ENCODE peak calls at places on chromosome 14, in nine cellular contexts. One of them, this sample, is unnamed.
A peak's percentile ranks its signal among the peaks of the same experiment; 100 is the strongest.

GRCh38 chr14:70281938-70282337 is 77.5 kb downstream of the COX16 start:
- DNase-seq in spleen: no peak
- DNase-seq in HEK293T: no peak
- DNase-seq in cardiac muscle cell: no peak
- DNase-seq in stimulated activated CD8-positive, alpha-beta memory T cell treated with anti-CD3 and anti-CD28 coated beads, Interleukin-12 subunit alpha, Interleukin-12 subunit beta, amount 100 ng/mL, for 4 hours: no peak
- DNase-seq in GM03348: no peak
- DNase-seq in activated naive CD8-positive, alpha-beta T cell treated with anti-CD3 and anti-CD28 coated beads for 36 hours: no peak
- DNase-seq in NCI-H187 treated with DMSO at 0.1 percent for 48 hours: peak; percentile 45
- DNase-seq in HT-29: no peak
- DNase-seq in this sample: no peak

GRCh38 chr14:75660238-75660629 is 442 bp downstream of the ERG28 start:
- DNase-seq in HEK293T: no peak
- DNase-seq in cardiac muscle cell: no peak
- DNase-seq in activated naive CD8-positive, alpha-beta T cell treated with anti-CD3 and anti-CD28 coated beads for 36 hours: no peak
- DNase-seq in GM03348: no peak
- DNase-seq in NCI-H187 treated with DMSO at 0.1 percent for 48 hours: no peak
- DNase-seq in spleen: no peak
- DNase-seq in HT-29: no peak
- DNase-seq in stimulated activated CD8-positive, alpha-beta memory T cell treated with anti-CD3 and anti-CD28 coated beads, Interleukin-12 subunit alpha, Interleukin-12 subunit beta, amount 100 ng/mL, for 4 hours: no peak
- DNase-seq in this sample: no peak

GRCh38 chr14:37595809-37596595 is 573 bp downstream of the TTC6 start:
- DNase-seq in stimulated activated CD8-positive, alpha-beta memory T cell treated with anti-CD3 and anti-CD28 coated beads, Interleukin-12 subunit alpha, Interleukin-12 subunit beta, amount 100 ng/mL, for 4 hours: peak; percentile 19
- DNase-seq in GM03348: no peak
- DNase-seq in cardiac muscle cell: no peak
- DNase-seq in NCI-H187 treated with DMSO at 0.1 percent for 48 hours: peak; percentile 93
- DNase-seq in HEK293T: peak; percentile 36
- DNase-seq in activated naive CD8-positive, alpha-beta T cell treated with anti-CD3 and anti-CD28 coated beads for 36 hours: peak; percentile 82
- DNase-seq in HT-29: peak; percentile 87
- DNase-seq in spleen: no peak
- DNase-seq in this sample: no peak

GRCh38 chr14:67137744-67138371 is 51.4 kb upstream of the GARIN2 start:
- DNase-seq in NCI-H187 treated with DMSO at 0.1 percent for 48 hours: no peak
- DNase-seq in GM03348: peak; percentile 52
- DNase-seq in cardiac muscle cell: no peak
- DNase-seq in HT-29: no peak
- DNase-seq in stimulated activated CD8-positive, alpha-beta memory T cell treated with anti-CD3 and anti-CD28 coated beads, Interleukin-12 subunit alpha, Interleukin-12 subunit beta, amount 100 ng/mL, for 4 hours: no peak
- DNase-seq in spleen: no peak
- DNase-seq in activated naive CD8-positive, alpha-beta T cell treated with anti-CD3 and anti-CD28 coated beads for 36 hours: no peak
- DNase-seq in HEK293T: no peak
- DNase-seq in this sample: no peak

GRCh38 chr14:100159107-100159864 is at the start of gene DEGS2:
- DNase-seq in cardiac muscle cell: peak; percentile 54
- DNase-seq in NCI-H187 treated with DMSO at 0.1 percent for 48 hours: peak; percentile 14
- DNase-seq in HT-29: peak; percentile 59
- DNase-seq in GM03348: peak; percentile 40
- DNase-seq in HEK293T: peak; percentile 53
- DNase-seq in spleen: peak; percentile 89
- DNase-seq in stimulated activated CD8-positive, alpha-beta memory T cell treated with anti-CD3 and anti-CD28 coated beads, Interleukin-12 subunit alpha, Interleukin-12 subunit beta, amount 100 ng/mL, for 4 hours: peak; percentile 42
- DNase-seq in activated naive CD8-positive, alpha-beta T cell treated with anti-CD3 and anti-CD28 coated beads for 36 hours: peak; percentile 61
- DNase-seq in this sample: no peak

GRCh38 chr14:90788031-90788430 is 28.2 kb downstream of the TTC7B start:
- DNase-seq in activated naive CD8-positive, alpha-beta T cell treated with anti-CD3 and anti-CD28 coated beads for 36 hours: no peak
- DNase-seq in GM03348: no peak
- DNase-seq in HT-29: no peak
- DNase-seq in stimulated activated CD8-positive, alpha-beta memory T cell treated with anti-CD3 and anti-CD28 coated beads, Interleukin-12 subunit alpha, Interleukin-12 subunit beta, amount 100 ng/mL, for 4 hours: no peak
- DNase-seq in cardiac muscle cell: no peak
- DNase-seq in HEK293T: no peak
- DNase-seq in spleen: peak; percentile 59
- DNase-seq in NCI-H187 treated with DMSO at 0.1 percent for 48 hours: no peak
- DNase-seq in this sample: no peak

GRCh38 chr14:81430284-81430683 is 30.2 kb upstream of the STON2 start:
- DNase-seq in spleen: no peak
- DNase-seq in HEK293T: no peak
- DNase-seq in NCI-H187 treated with DMSO at 0.1 percent for 48 hours: no peak
- DNase-seq in stimulated activated CD8-positive, alpha-beta memory T cell treated with anti-CD3 and anti-CD28 coated beads, Interleukin-12 subunit alpha, Interleukin-12 subunit beta, amount 100 ng/mL, for 4 hours: no peak
- DNase-seq in cardiac muscle cell: no peak
- DNase-seq in activated naive CD8-positive, alpha-beta T cell treated with anti-CD3 and anti-CD28 coated beads for 36 hours: no peak
- DNase-seq in HT-29: no peak
- DNase-seq in GM03348: no peak
- DNase-seq in this sample: no peak

GRCh38 chr14:90555126-90556049 is 158.6 kb downstream of the CALM1 start:
- DNase-seq in HEK293T: no peak
- DNase-seq in GM03348: no peak
- DNase-seq in cardiac muscle cell: no peak
- DNase-seq in spleen: peak; percentile 59
- DNase-seq in stimulated activated CD8-positive, alpha-beta memory T cell treated with anti-CD3 and anti-CD28 coated beads, Interleukin-12 subunit alpha, Interleukin-12 subunit beta, amount 100 ng/mL, for 4 hours: no peak
- DNase-seq in NCI-H187 treated with DMSO at 0.1 percent for 48 hours: no peak
- DNase-seq in HT-29: no peak
- DNase-seq in activated naive CD8-positive, alpha-beta T cell treated with anti-CD3 and anti-CD28 coated beads for 36 hours: no peak
- DNase-seq in this sample: no peak

GRCh38 chr14:87014854-87015253 is 978.1 kb downstream of the GALC start:
- DNase-seq in GM03348: no peak
- DNase-seq in stimulated activated CD8-positive, alpha-beta memory T cell treated with anti-CD3 and anti-CD28 coated beads, Interleukin-12 subunit alpha, Interleukin-12 subunit beta, amount 100 ng/mL, for 4 hours: no peak
- DNase-seq in HT-29: peak; percentile 12
- DNase-seq in cardiac muscle cell: no peak
- DNase-seq in NCI-H187 treated with DMSO at 0.1 percent for 48 hours: no peak
- DNase-seq in activated naive CD8-positive, alpha-beta T cell treated with anti-CD3 and anti-CD28 coated beads for 36 hours: no peak
- DNase-seq in spleen: no peak
- DNase-seq in HEK293T: no peak
- DNase-seq in this sample: no peak

GRCh38 chr14:84036863-84037262 is 1493.1 kb upstream of the FLRT2 start:
- DNase-seq in spleen: no peak
- DNase-seq in activated naive CD8-positive, alpha-beta T cell treated with anti-CD3 and anti-CD28 coated beads for 36 hours: no peak
- DNase-seq in HEK293T: no peak
- DNase-seq in stimulated activated CD8-positive, alpha-beta memory T cell treated with anti-CD3 and anti-CD28 coated beads, Interleukin-12 subunit alpha, Interleukin-12 subunit beta, amount 100 ng/mL, for 4 hours: no peak
- DNase-seq in cardiac muscle cell: no peak
- DNase-seq in HT-29: no peak
- DNase-seq in NCI-H187 treated with DMSO at 0.1 percent for 48 hours: no peak
- DNase-seq in GM03348: peak; percentile 2
- DNase-seq in this sample: no peak

GRCh38 chr14:74501135-74501614 is 7.6 kb downstream of the ISCA2 start:
- DNase-seq in GM03348: peak; percentile 76
- DNase-seq in NCI-H187 treated with DMSO at 0.1 percent for 48 hours: peak; percentile 25
- DNase-seq in stimulated activated CD8-positive, alpha-beta memory T cell treated with anti-CD3 and anti-CD28 coated beads, Interleukin-12 subunit alpha, Interleukin-12 subunit beta, amount 100 ng/mL, for 4 hours: no peak
- DNase-seq in HT-29: peak; percentile 30
- DNase-seq in activated naive CD8-positive, alpha-beta T cell treated with anti-CD3 and anti-CD28 coated beads for 36 hours: no peak
- DNase-seq in HEK293T: peak; percentile 71
- DNase-seq in cardiac muscle cell: peak; percentile 82
- DNase-seq in spleen: no peak
- DNase-seq in this sample: peak; percentile 47

GRCh38 chr14:82565825-82566224 is 1032.2 kb upstream of the SEL1L start:
- DNase-seq in activated naive CD8-positive, alpha-beta T cell treated with anti-CD3 and anti-CD28 coated beads for 36 hours: no peak
- DNase-seq in spleen: no peak
- DNase-seq in cardiac muscle cell: no peak
- DNase-seq in HT-29: no peak
- DNase-seq in HEK293T: no peak
- DNase-seq in stimulated activated CD8-positive, alpha-beta memory T cell treated with anti-CD3 and anti-CD28 coated beads, Interleukin-12 subunit alpha, Interleukin-12 subunit beta, amount 100 ng/mL, for 4 hours: no peak
- DNase-seq in NCI-H187 treated with DMSO at 0.1 percent for 48 hours: no peak
- DNase-seq in GM03348: no peak
- DNase-seq in this sample: no peak

GRCh38 chr14:80095623-80096022 is 115.7 kb downstream of the DIO2 start:
- DNase-seq in NCI-H187 treated with DMSO at 0.1 percent for 48 hours: no peak
- DNase-seq in HT-29: no peak
- DNase-seq in GM03348: peak; percentile 44
- DNase-seq in spleen: no peak
- DNase-seq in activated naive CD8-positive, alpha-beta T cell treated with anti-CD3 and anti-CD28 coated beads for 36 hours: no peak
- DNase-seq in stimulated activated CD8-positive, alpha-beta memory T cell treated with anti-CD3 and anti-CD28 coated beads, Interleukin-12 subunit alpha, Interleukin-12 subunit beta, amount 100 ng/mL, for 4 hours: no peak
- DNase-seq in cardiac muscle cell: no peak
- DNase-seq in HEK293T: no peak
- DNase-seq in this sample: no peak

GRCh38 chr14:29798078-29798477 is 129.6 kb downstream of the PRKD1 start:
- DNase-seq in HT-29: no peak
- DNase-seq in cardiac muscle cell: no peak
- DNase-seq in spleen: no peak
- DNase-seq in HEK293T: no peak
- DNase-seq in stimulated activated CD8-positive, alpha-beta memory T cell treated with anti-CD3 and anti-CD28 coated beads, Interleukin-12 subunit alpha, Interleukin-12 subunit beta, amount 100 ng/mL, for 4 hours: no peak
- DNase-seq in activated naive CD8-positive, alpha-beta T cell treated with anti-CD3 and anti-CD28 coated beads for 36 hours: no peak
- DNase-seq in NCI-H187 treated with DMSO at 0.1 percent for 48 hours: no peak
- DNase-seq in GM03348: no peak
- DNase-seq in this sample: no peak

GRCh38 chr14:68718033-68718725 is 74.7 kb downstream of the ZFP36L1 start:
- DNase-seq in stimulated activated CD8-positive, alpha-beta memory T cell treated with anti-CD3 and anti-CD28 coated beads, Interleukin-12 subunit alpha, Interleukin-12 subunit beta, amount 100 ng/mL, for 4 hours: no peak
- DNase-seq in GM03348: no peak
- DNase-seq in activated naive CD8-positive, alpha-beta T cell treated with anti-CD3 and anti-CD28 coated beads for 36 hours: peak; percentile 13
- DNase-seq in cardiac muscle cell: no peak
- DNase-seq in HT-29: peak; percentile 40
- DNase-seq in NCI-H187 treated with DMSO at 0.1 percent for 48 hours: no peak
- DNase-seq in spleen: no peak
- DNase-seq in HEK293T: peak; percentile 30
- DNase-seq in this sample: no peak

GRCh38 chr14:87966816-87967215 is 26.2 kb downstream of the GALC start:
- DNase-seq in activated naive CD8-positive, alpha-beta T cell treated with anti-CD3 and anti-CD28 coated beads for 36 hours: no peak
- DNase-seq in spleen: no peak
- DNase-seq in cardiac muscle cell: no peak
- DNase-seq in GM03348: no peak
- DNase-seq in NCI-H187 treated with DMSO at 0.1 percent for 48 hours: no peak
- DNase-seq in HEK293T: no peak
- DNase-seq in stimulated activated CD8-positive, alpha-beta memory T cell treated with anti-CD3 and anti-CD28 coated beads, Interleukin-12 subunit alpha, Interleukin-12 subunit beta, amount 100 ng/mL, for 4 hours: no peak
- DNase-seq in HT-29: no peak
- DNase-seq in this sample: no peak

GRCh38 chr14:32345311-32345771 is 16.2 kb downstream of the AKAP6 start:
- DNase-seq in activated naive CD8-positive, alpha-beta T cell treated with anti-CD3 and anti-CD28 coated beads for 36 hours: no peak
- DNase-seq in stimulated activated CD8-positive, alpha-beta memory T cell treated with anti-CD3 and anti-CD28 coated beads, Interleukin-12 subunit alpha, Interleukin-12 subunit beta, amount 100 ng/mL, for 4 hours: no peak
- DNase-seq in GM03348: peak; percentile 26
- DNase-seq in NCI-H187 treated with DMSO at 0.1 percent for 48 hours: no peak
- DNase-seq in HEK293T: no peak
- DNase-seq in cardiac muscle cell: no peak
- DNase-seq in spleen: no peak
- DNase-seq in HT-29: peak; percentile 36
- DNase-seq in this sample: no peak

GRCh38 chr14:69853774-69854173 is 25.4 kb upstream of the SMOC1 start:
- DNase-seq in stimulated activated CD8-positive, alpha-beta memory T cell treated with anti-CD3 and anti-CD28 coated beads, Interleukin-12 subunit alpha, Interleukin-12 subunit beta, amount 100 ng/mL, for 4 hours: no peak
- DNase-seq in GM03348: no peak
- DNase-seq in HT-29: no peak
- DNase-seq in NCI-H187 treated with DMSO at 0.1 percent for 48 hours: no peak
- DNase-seq in HEK293T: no peak
- DNase-seq in cardiac muscle cell: no peak
- DNase-seq in activated naive CD8-positive, alpha-beta T cell treated with anti-CD3 and anti-CD28 coated beads for 36 hours: no peak
- DNase-seq in spleen: no peak
- DNase-seq in this sample: no peak

GRCh38 chr14:21039059-21039422 is 3.1 kb upstream of the RNASE7 start:
- DNase-seq in spleen: peak; percentile 78
- DNase-seq in GM03348: peak; percentile 85
- DNase-seq in HEK293T: no peak
- DNase-seq in NCI-H187 treated with DMSO at 0.1 percent for 48 hours: no peak
- DNase-seq in activated naive CD8-positive, alpha-beta T cell treated with anti-CD3 and anti-CD28 coated beads for 36 hours: no peak
- DNase-seq in cardiac muscle cell: peak; percentile 65
- DNase-seq in stimulated activated CD8-positive, alpha-beta memory T cell treated with anti-CD3 and anti-CD28 coated beads, Interleukin-12 subunit alpha, Interleukin-12 subunit beta, amount 100 ng/mL, for 4 hours: no peak
- DNase-seq in HT-29: no peak
- DNase-seq in this sample: peak; percentile 78

GRCh38 chr14:34981743-34982420 is 910 bp upstream of the SRP54 start:
- DNase-seq in HT-29: no peak
- DNase-seq in GM03348: peak; percentile 8
- DNase-seq in NCI-H187 treated with DMSO at 0.1 percent for 48 hours: no peak
- DNase-seq in cardiac muscle cell: peak; percentile 55
- DNase-seq in HEK293T: peak; percentile 9
- DNase-seq in activated naive CD8-positive, alpha-beta T cell treated with anti-CD3 and anti-CD28 coated beads for 36 hours: peak; percentile 48
- DNase-seq in stimulated activated CD8-positive, alpha-beta memory T cell treated with anti-CD3 and anti-CD28 coated beads, Interleukin-12 subunit alpha, Interleukin-12 subunit beta, amount 100 ng/mL, for 4 hours: peak; percentile 3
- DNase-seq in spleen: peak; percentile 79
- DNase-seq in this sample: no peak

GRCh38 chr14:104223101-104223809 is 84.9 kb downstream of the KIF26A start:
- DNase-seq in spleen: peak; percentile 67
- DNase-seq in NCI-H187 treated with DMSO at 0.1 percent for 48 hours: no peak
- DNase-seq in stimulated activated CD8-positive, alpha-beta memory T cell treated with anti-CD3 and anti-CD28 coated beads, Interleukin-12 subunit alpha, Interleukin-12 subunit beta, amount 100 ng/mL, for 4 hours: no peak
- DNase-seq in HT-29: no peak
- DNase-seq in HEK293T: no peak
- DNase-seq in GM03348: no peak
- DNase-seq in cardiac muscle cell: peak; percentile 60
- DNase-seq in activated naive CD8-positive, alpha-beta T cell treated with anti-CD3 and anti-CD28 coated beads for 36 hours: no peak
- DNase-seq in this sample: no peak

GRCh38 chr14:59422069-59422881 is 42.9 kb downstream of the GPR135 start:
- DNase-seq in stimulated activated CD8-positive, alpha-beta memory T cell treated with anti-CD3 and anti-CD28 coated beads, Interleukin-12 subunit alpha, Interleukin-12 subunit beta, amount 100 ng/mL, for 4 hours: no peak
- DNase-seq in cardiac muscle cell: peak; percentile 34
- DNase-seq in GM03348: no peak
- DNase-seq in activated naive CD8-positive, alpha-beta T cell treated with anti-CD3 and anti-CD28 coated beads for 36 hours: no peak
- DNase-seq in spleen: no peak
- DNase-seq in HT-29: peak; percentile 5
- DNase-seq in HEK293T: no peak
- DNase-seq in NCI-H187 treated with DMSO at 0.1 percent for 48 hours: no peak
- DNase-seq in this sample: no peak

GRCh38 chr14:55433880-55434804 is 6.3 kb downstream of the TBPL2 start:
- DNase-seq in GM03348: no peak
- DNase-seq in stimulated activated CD8-positive, alpha-beta memory T cell treated with anti-CD3 and anti-CD28 coated beads, Interleukin-12 subunit alpha, Interleukin-12 subunit beta, amount 100 ng/mL, for 4 hours: no peak
- DNase-seq in HT-29: no peak
- DNase-seq in NCI-H187 treated with DMSO at 0.1 percent for 48 hours: no peak
- DNase-seq in activated naive CD8-positive, alpha-beta T cell treated with anti-CD3 and anti-CD28 coated beads for 36 hours: no peak
- DNase-seq in HEK293T: no peak
- DNase-seq in spleen: peak; percentile 54
- DNase-seq in cardiac muscle cell: no peak
- DNase-seq in this sample: no peak

GRCh38 chr14:100317897-100318808 is 5.0 kb upstream of the SLC25A47 start:
- DNase-seq in stimulated activated CD8-positive, alpha-beta memory T cell treated with anti-CD3 and anti-CD28 coated beads, Interleukin-12 subunit alpha, Interleukin-12 subunit beta, amount 100 ng/mL, for 4 hours: peak; percentile 53
- DNase-seq in cardiac muscle cell: peak; percentile 55
- DNase-seq in activated naive CD8-positive, alpha-beta T cell treated with anti-CD3 and anti-CD28 coated beads for 36 hours: peak; percentile 78
- DNase-seq in NCI-H187 treated with DMSO at 0.1 percent for 48 hours: no peak
- DNase-seq in HEK293T: peak; percentile 89
- DNase-seq in GM03348: peak; percentile 93
- DNase-seq in spleen: peak; percentile 95
- DNase-seq in HT-29: no peak
- DNase-seq in this sample: no peak

GRCh38 chr14:92670967-92671366 is 77.5 kb downstream of the LGMN start:
- DNase-seq in GM03348: peak; percentile 59
- DNase-seq in HEK293T: no peak
- DNase-seq in cardiac muscle cell: no peak
- DNase-seq in spleen: no peak
- DNase-seq in stimulated activated CD8-positive, alpha-beta memory T cell treated with anti-CD3 and anti-CD28 coated beads, Interleukin-12 subunit alpha, Interleukin-12 subunit beta, amount 100 ng/mL, for 4 hours: no peak
- DNase-seq in HT-29: no peak
- DNase-seq in activated naive CD8-positive, alpha-beta T cell treated with anti-CD3 and anti-CD28 coated beads for 36 hours: no peak
- DNase-seq in NCI-H187 treated with DMSO at 0.1 percent for 48 hours: no peak
- DNase-seq in this sample: no peak

GRCh38 chr14:77238356-77238755 is 32.6 kb downstream of the NGB start:
- DNase-seq in cardiac muscle cell: no peak
- DNase-seq in HT-29: no peak
- DNase-seq in NCI-H187 treated with DMSO at 0.1 percent for 48 hours: no peak
- DNase-seq in stimulated activated CD8-positive, alpha-beta memory T cell treated with anti-CD3 and anti-CD28 coated beads, Interleukin-12 subunit alpha, Interleukin-12 subunit beta, amount 100 ng/mL, for 4 hours: no peak
- DNase-seq in GM03348: no peak
- DNase-seq in spleen: no peak
- DNase-seq in activated naive CD8-positive, alpha-beta T cell treated with anti-CD3 and anti-CD28 coated beads for 36 hours: no peak
- DNase-seq in HEK293T: no peak
- DNase-seq in this sample: no peak

This sample was measured in posterior cingulate gyrus.